ENCODE peak calls at places on chromosomes 11 and 22, in seven cellular contexts. N, X, D, M, O, F and H are unnamed samples.
A peak's percentile ranks its signal among the peaks of the same experiment; 100 is the strongest.

GRCh38 chr11:99370557-99371200 is 349.9 kb downstream of the CNTN5 start:
- DNase-seq in D (peak; percentile 19), F (peak; percentile 2), M (peak; percentile 85), O (peak; percentile 23), N (peak; percentile 72), X (peak; percentile 40), H (no peak)

GRCh38 chr22:21939392-21940319 is 13.0 kb downstream of the PPM1F start:
- DNase-seq in X (no peak), N (no peak), D (no peak), M (no peak), O (no peak), F (peak; percentile 18), H (no peak)

GRCh38 chr22:27238935-27239510 is 562.5 kb downstream of the MN1 start:
- DNase-seq in M (peak; percentile 100), X (peak; percentile 82), D (peak; percentile 99), F (peak; percentile 18), O (peak; percentile 95), N (peak; percentile 97), H (peak; percentile 60)

GRCh38 chr11:128940603-128941002 is 2.1 kb downstream of the TP53AIP1 start:
- DNase-seq in F (no peak), D (no peak), M (no peak), X (no peak), O (no peak), N (no peak), H (no peak)

GRCh38 chr22:28102413-28102812 is 183.4 kb upstream of the PITPNB start:
- DNase-seq in X (no peak), D (no peak), O (no peak), F (no peak), M (no peak), N (no peak), H (no peak)

GRCh38 chr11:44949160-44950035 is 1.3 kb downstream of the TP53I11 start:
- DNase-seq in O (no peak), D (no peak), X (peak; percentile 44), M (peak; percentile 64), F (peak; percentile 79), N (peak; percentile 42), H (no peak)

GRCh38 chr11:103609117-103610066 is 427.0 kb upstream of the DDI1 start:
- DNase-seq in X (no peak), O (peak; percentile 82), F (no peak), D (peak; percentile 94), M (peak; percentile 98), N (peak; percentile 96), H (peak; percentile 90)

GRCh38 chr11:93958991-93959390 is 62.2 kb upstream of the HEPHL1 start:
- DNase-seq in F (no peak), M (no peak), O (no peak), X (no peak), D (no peak), N (no peak), H (no peak)

GRCh38 chr11:57288771-57289579 is 35.8 kb downstream of the TNKS1BP1 start:
- DNase-seq in F (peak; percentile 59), D (no peak), X (no peak), O (peak; percentile 72), N (peak; percentile 96), M (peak; percentile 53), H (no peak)

GRCh38 chr11:9077164-9077563 is 14.2 kb downstream of the SCUBE2 start:
- DNase-seq in O (no peak), N (no peak), X (no peak), D (no peak), M (no peak), F (no peak), H (no peak)

DNA sequence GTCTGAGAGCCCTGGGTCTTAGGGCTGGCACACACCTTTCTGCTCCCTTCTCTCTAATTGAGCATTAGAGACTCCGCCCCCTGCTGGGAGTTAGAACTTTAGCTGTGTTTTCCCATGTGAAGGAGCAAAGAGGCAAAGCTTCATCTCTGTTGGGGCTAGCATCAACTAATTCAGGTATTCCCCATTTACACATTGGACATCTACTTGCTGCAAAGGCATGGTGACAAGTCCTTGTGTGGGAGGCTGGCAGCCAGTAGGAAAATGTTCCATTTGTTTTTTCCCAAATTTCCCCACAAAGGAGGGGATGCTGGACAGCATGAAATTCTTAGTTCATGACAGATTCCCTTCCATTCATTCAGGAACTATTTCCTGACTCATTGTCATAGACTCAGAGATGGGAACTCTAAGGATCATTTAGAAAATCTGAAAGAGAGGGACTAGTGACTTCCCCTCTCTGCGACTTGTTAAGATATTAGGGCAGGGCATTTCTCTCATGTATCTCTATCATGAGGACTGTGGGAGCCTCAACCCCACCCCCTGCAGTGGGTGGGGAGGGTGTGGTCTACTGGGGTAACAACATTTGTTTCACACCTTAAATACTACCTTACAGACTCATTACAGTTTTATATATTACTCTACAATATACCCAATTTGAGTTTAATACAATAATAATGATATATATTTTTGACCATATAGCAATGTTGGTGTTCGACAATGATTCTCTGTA is 3.7 kb downstream of the CD44 start:
- DNase-seq in M (peak; percentile 41), N (peak; percentile 82), F (peak; percentile 60), O (no peak), X (no peak), D (no peak), H (no peak)
- TF ChIP-seq CTCF in M (peak; percentile 21), N (no peak), F (no peak), O (no peak), X (no peak), D (peak; percentile 28), H (peak; percentile 51)

GRCh38 chr22:38205261-38206128 is 3.7 kb downstream of the MAFF start:
- DNase-seq in O (peak; percentile 46), D (no peak), N (peak; percentile 79), X (peak; percentile 78), F (peak; percentile 55), M (peak; percentile 88), H (no peak)

GRCh38 chr22:38203855-38204497 is 2.2 kb downstream of the MAFF start:
- DNase-seq in N (peak; percentile 83), M (no peak), F (no peak), O (no peak), D (no peak), X (no peak), H (no peak)

GRCh38 chr22:38203090-38203810 is 1.5 kb downstream of the MAFF start:
- DNase-seq in F (peak; percentile 85), O (no peak), N (peak; percentile 53), X (no peak), M (peak; percentile 35), D (no peak), H (no peak)

GRCh38 chr22:38202437-38203089 is 769 bp downstream of the MAFF start:
- DNase-seq in D (no peak), M (peak; percentile 94), N (peak; percentile 92), F (peak; percentile 87), X (peak; percentile 89), O (peak; percentile 71), H (no peak)

DNA sequence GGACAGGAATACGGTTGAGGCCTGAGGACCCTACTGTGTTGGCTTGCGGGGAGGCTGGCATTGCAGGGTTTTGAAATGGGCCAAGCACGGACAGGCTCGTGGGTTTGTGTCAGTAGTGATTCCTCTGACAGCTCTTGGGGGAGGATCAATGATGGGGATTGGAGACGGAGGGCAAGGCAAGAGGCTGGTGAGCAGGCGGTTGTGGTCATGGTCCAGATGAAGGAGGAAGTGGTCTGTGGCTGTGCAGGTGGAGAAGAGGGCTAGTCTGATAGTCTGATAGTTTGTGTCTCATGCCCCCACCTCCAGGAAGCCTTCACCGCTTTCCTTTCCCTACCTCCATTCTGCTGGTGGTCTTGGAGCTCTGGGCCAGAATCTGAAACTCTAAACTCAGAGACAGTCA is 3.0 kb downstream of the MAFF start:
- DNase-seq in M (no peak), F (no peak), D (no peak), X (no peak), N (no peak), O (no peak), H (no peak)
- H3K4me3 ChIP-seq in M (no peak overlapping the region), F (no peak overlapping the region), D (no peak overlapping the region), X (no peak overlapping the region), N (no peak overlapping the region), O (peak overlapping the region; percentile 31), H (no peak overlapping the region)

GRCh38 chr22:37551981-37552380 is 8.3 kb upstream of the CDC42EP1 start:
- DNase-seq in O (no peak), M (no peak), N (no peak), F (no peak), D (no peak), X (no peak), H (no peak)

GRCh38 chr22:37552560-37553163 is 7.6 kb upstream of the CDC42EP1 start:
- DNase-seq in N (peak; percentile 55), F (no peak), X (peak; percentile 69), D (no peak), O (no peak), M (peak; percentile 80), H (peak; percentile 38)

GRCh38 chr22:37546436-37547248 is 13.6 kb upstream of the CDC42EP1 start:
- DNase-seq in M (peak; percentile 97), N (peak; percentile 68), X (peak; percentile 75), F (peak; percentile 27), D (no peak), O (no peak), H (no peak)

GRCh38 chr22:37547249-37547741 is 13.0 kb upstream of the CDC42EP1 start:
- DNase-seq in O (no peak), M (peak; percentile 52), N (no peak), X (no peak), F (no peak), D (no peak), H (no peak)

GRCh38 chr22:37549704-37550059 is 10.6 kb upstream of the CDC42EP1 start:
- DNase-seq in D (no peak), F (no peak), X (peak; percentile 63), N (peak; percentile 50), M (peak; percentile 79), O (no peak), H (no peak)
- TF ChIP-seq CTCF in D (peak; percentile 68), F (no peak), X (no peak), N (peak; percentile 48), M (peak; percentile 54), O (peak; percentile 34), H (peak; percentile 2)

GRCh38 chr11:64007629-64008282 is 21.5 kb downstream of the OTUB1 start:
- DNase-seq in N (no peak), F (peak; percentile 61), M (peak; percentile 63), D (no peak), O (no peak), X (peak; percentile 84), H (no peak)

GRCh38 chr11:64007160-64007628 is 21.0 kb downstream of the OTUB1 start:
- DNase-seq in M (peak; percentile 25), F (no peak), N (no peak), O (no peak), D (no peak), X (no peak), H (no peak)

GRCh38 chr11:64009710-64010109 is 23.5 kb downstream of the OTUB1 start:
- DNase-seq in D (no peak), F (no peak), M (no peak), O (no peak), N (no peak), X (no peak), H (no peak)

GRCh38 chr11:64009234-64009633 is 23.0 kb downstream of the OTUB1 start:
- DNase-seq in X (no peak), O (no peak), D (no peak), N (no peak), F (no peak), M (no peak), H (no peak)

DNA sequence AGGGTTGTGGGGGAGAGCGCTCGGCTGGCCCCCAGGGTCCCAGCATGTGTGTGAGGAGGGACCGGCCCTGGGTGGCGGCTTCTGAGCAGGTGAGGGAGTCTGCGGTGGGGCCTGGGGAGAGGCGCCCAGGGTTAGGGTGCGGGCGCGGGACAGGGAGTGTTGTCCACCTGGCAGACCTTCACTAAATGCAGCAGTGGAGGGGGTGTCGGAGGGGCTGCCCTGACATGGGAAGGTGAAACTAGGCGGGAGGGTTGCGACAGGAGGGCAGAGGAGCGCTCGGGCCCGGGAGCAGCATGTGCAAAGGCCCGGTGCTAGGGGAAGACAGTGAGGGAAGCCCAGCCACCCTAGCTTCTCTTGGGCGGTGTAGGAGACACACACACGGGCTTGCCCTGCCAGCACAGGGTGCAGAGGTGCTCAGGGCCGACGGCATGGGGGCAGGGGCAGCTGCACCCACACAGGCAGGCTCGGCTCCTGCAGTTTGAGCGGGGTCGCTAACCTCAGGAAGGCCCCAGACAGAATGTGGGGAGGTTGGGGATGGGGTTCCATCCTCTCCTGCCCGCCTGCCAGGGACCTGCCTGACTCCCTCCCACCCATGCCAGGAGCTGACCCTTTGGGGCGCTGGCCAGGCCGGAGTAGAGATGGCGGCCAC is 22.2 kb downstream of the OTUB1 start:
- DNase-seq in F (no peak), D (no peak), O (no peak), M (no peak), N (no peak), X (no peak), H (no peak)
- H3K4me3 ChIP-seq in F (no peak overlapping the region), D (no peak overlapping the region), O (no peak overlapping the region), M (no peak overlapping the region), N (no peak overlapping the region), X (peak overlapping the region; percentile 42), H (no peak overlapping the region)